ENCODE peak calls at places on chromosome X, in four cellular contexts. One of them, this sample, is unnamed.

GRCh38 chrX:151871244-151871643 is 41.4 kb upstream of the MAGEA4 start:
- DNase-seq in K562: no peak
- DNase-seq in A549: peak
- DNase-seq in HepG2: peak
- DNase-seq in this sample: no peak

GRCh38 chrX:72308566-72309296 is 3.0 kb upstream of the CITED1 start:
- DNase-seq in HepG2: peak
- DNase-seq in K562: peak
- DNase-seq in A549: peak
- DNase-seq in this sample: no peak

GRCh38 chrX:48558270-48558669 is 16.0 kb upstream of the RBM3 start:
- DNase-seq in A549: peak
- DNase-seq in HepG2: no peak
- DNase-seq in K562: no peak
- DNase-seq in this sample: no peak

GRCh38 chrX:13965531-13965930 is 64.2 kb downstream of the GEMIN8 start:
- DNase-seq in HepG2: no peak
- DNase-seq in K562: no peak
- DNase-seq in A549: no peak
- DNase-seq in this sample: no peak

GRCh38 chrX:52852110-52852872 is 15.6 kb downstream of the XAGE3 start:
- DNase-seq in K562: no peak
- DNase-seq in HepG2: no peak
- DNase-seq in A549: no peak
- DNase-seq in this sample: no peak

GRCh38 chrX:122512561-122513072 is 671.5 kb upstream of the GRIA3 start:
- DNase-seq in A549: no peak
- DNase-seq in HepG2: no peak
- DNase-seq in K562: no peak
- DNase-seq in this sample: no peak

GRCh38 chrX:65196758-65197371 is 220.6 kb upstream of the ZC4H2 start:
- DNase-seq in K562: no peak
- DNase-seq in HepG2: peak
- DNase-seq in A549: peak
- DNase-seq in this sample: no peak

GRCh38 chrX:13167444-13168207 is 123.2 kb upstream of the FAM9C start:
- DNase-seq in A549: no peak
- DNase-seq in K562: no peak
- DNase-seq in HepG2: no peak
- DNase-seq in this sample: no peak

GRCh38 chrX:119783026-119783425 is 8.4 kb downstream of the RPL39 start:
- DNase-seq in A549: no peak
- DNase-seq in K562: no peak
- DNase-seq in HepG2: no peak
- DNase-seq in this sample: no peak

GRCh38 chrX:57406149-57406548 is 119.6 kb downstream of the FAAH2 start:
- DNase-seq in HepG2: no peak
- DNase-seq in A549: no peak
- DNase-seq in K562: no peak
- DNase-seq in this sample: no peak

GRCh38 chrX:30530591-30530990 is 47.0 kb downstream of the TASL start:
- DNase-seq in K562: no peak
- DNase-seq in A549: no peak
- DNase-seq in HepG2: no peak
- DNase-seq in this sample: no peak

GRCh38 chrX:44042731-44043130 is 69.5 kb upstream of the NDP start:
- DNase-seq in HepG2: no peak
- DNase-seq in K562: no peak
- DNase-seq in A549: no peak
- DNase-seq in this sample: no peak

GRCh38 chrX:41047878-41048534 is 37.2 kb upstream of the USP9X start:
- DNase-seq in K562: peak
- DNase-seq in HepG2: peak
- DNase-seq in A549: no peak
- DNase-seq in this sample: no peak

GRCh38 chrX:7132335-7133035 is 15.0 kb upstream of the STS start:
- DNase-seq in A549: peak
- DNase-seq in HepG2: peak
- DNase-seq in K562: peak
- DNase-seq in this sample: no peak

GRCh38 chrX:106300656-106301055 is 132.6 kb downstream of the PWWP3B start:
- DNase-seq in A549: no peak
- DNase-seq in K562: no peak
- DNase-seq in HepG2: no peak
- DNase-seq in this sample: no peak

GRCh38 chrX:16712825-16713155 is 321 bp upstream of the CTPS2 start:
- DNase-seq in A549: no peak
- DNase-seq in K562: no peak
- DNase-seq in HepG2: no peak
- DNase-seq in this sample: no peak

GRCh38 chrX:36583674-36584073 is 424.5 kb upstream of the FAM47C start:
- DNase-seq in K562: no peak
- DNase-seq in HepG2: no peak
- DNase-seq in A549: no peak
- DNase-seq in this sample: no peak

GRCh38 chrX:120310861-120311631 is at the start of gene TMEM255A:
- DNase-seq in HepG2: no peak
- DNase-seq in K562: no peak
- DNase-seq in A549: no peak
- DNase-seq in this sample: no peak

GRCh38 chrX:56402207-56402606 is 161.2 kb upstream of the UBQLN2 start:
- DNase-seq in A549: no peak
- DNase-seq in HepG2: no peak
- DNase-seq in K562: no peak
- DNase-seq in this sample: no peak

GRCh38 chrX:1542994-1543725 is 6.2 kb upstream of the P2RY8 start:
- DNase-seq in HepG2: no peak
- DNase-seq in K562: no peak
- DNase-seq in A549: no peak
- DNase-seq in this sample: no peak

GRCh38 chrX:11787564-11787963 is 29.5 kb downstream of the MSL3 start:
- DNase-seq in K562: peak
- DNase-seq in HepG2: peak
- DNase-seq in A549: peak
- DNase-seq in this sample: no peak

GRCh38 chrX:124328765-124329164 is 3.7 kb upstream of the TEX13D start:
- DNase-seq in A549: no peak
- DNase-seq in K562: no peak
- DNase-seq in HepG2: no peak
- DNase-seq in this sample: no peak
- TF ChIP-seq CEBPB in A549: no peak
- TF ChIP-seq CEBPB in K562: no peak
- TF ChIP-seq CEBPB in HepG2: no peak
- TF ChIP-seq CEBPB in this sample: no peak

GRCh38 chrX:110412971-110413726 is 54.5 kb downstream of the RTL9 start:
- DNase-seq in HepG2: peak
- DNase-seq in A549: peak
- DNase-seq in K562: peak
- DNase-seq in this sample: no peak
- TF ChIP-seq JUNB in HepG2: no peak
- TF ChIP-seq JUNB in A549: no peak
- TF ChIP-seq JUNB in K562: no peak
- TF ChIP-seq JUNB in this sample: no peak

GRCh38 chrX:110743679-110744340 is 51.8 kb downstream of the CHRDL1 start:
- DNase-seq in A549: no peak
- DNase-seq in HepG2: no peak
- DNase-seq in K562: no peak
- DNase-seq in this sample: no peak
- TF ChIP-seq ESRRA in A549: no peak
- TF ChIP-seq ESRRA in HepG2: no peak
- TF ChIP-seq ESRRA in K562: no peak
- TF ChIP-seq ESRRA in this sample: no peak

DNA sequence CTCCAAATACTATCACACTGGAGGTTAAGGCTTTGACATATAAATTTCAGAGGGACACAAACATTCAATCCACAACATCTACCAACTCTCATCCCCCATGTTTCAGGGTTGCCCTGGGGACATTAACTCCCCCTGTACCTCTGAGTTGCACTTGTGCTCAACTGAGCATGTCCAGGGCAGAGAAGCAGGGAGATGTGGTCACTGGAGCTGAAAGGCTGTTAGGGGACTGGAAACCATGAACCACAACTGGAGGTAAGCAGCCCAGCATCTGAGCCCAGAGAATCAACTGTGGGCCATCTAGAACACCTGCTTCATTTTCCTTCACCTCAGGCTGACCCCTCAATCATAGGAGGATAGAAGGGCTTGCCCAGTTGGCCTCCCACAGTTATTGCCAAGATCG is 641.1 kb downstream of the MID1IP1 start:
- DNase-seq in A549: no peak
- DNase-seq in HepG2: no peak
- DNase-seq in K562: no peak
- DNase-seq in this sample: peak
- TF ChIP-seq CEBPB in A549: no peak
- TF ChIP-seq CEBPB in HepG2: no peak
- TF ChIP-seq CEBPB in K562: no peak
- TF ChIP-seq CEBPB in this sample: no peak

GRCh38 chrX:143726296-143726695 is 5.7 kb upstream of the SPANXN2 start:
- DNase-seq in A549: no peak
- DNase-seq in K562: no peak
- DNase-seq in HepG2: no peak
- DNase-seq in this sample: no peak
- TF ChIP-seq JUNB in A549: no peak
- TF ChIP-seq JUNB in K562: no peak
- TF ChIP-seq JUNB in HepG2: no peak
- TF ChIP-seq JUNB in this sample: no peak

DNA sequence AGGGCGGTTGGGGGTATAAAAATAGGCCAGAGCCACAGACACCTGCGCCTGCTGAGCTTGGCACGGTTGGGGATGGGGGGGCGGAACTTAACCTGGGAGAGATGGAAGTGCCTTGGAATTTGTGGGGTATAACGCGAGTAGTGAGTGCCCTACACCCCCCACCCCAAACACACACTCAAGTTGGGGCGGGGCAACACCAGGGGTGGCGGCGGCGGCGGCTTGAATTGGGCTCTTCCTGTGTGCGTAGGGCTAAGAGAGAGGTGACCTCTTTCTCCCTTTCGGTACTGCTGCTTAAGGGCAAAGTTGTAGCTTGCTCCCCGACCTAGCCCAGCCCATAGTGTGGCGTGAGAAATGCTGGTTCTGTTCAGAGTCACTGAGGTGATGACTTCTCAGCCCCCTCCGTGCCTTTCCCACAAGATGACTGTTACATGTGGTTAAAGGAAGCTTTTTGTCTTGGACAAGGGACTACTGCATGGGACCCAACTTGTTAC is 839 bp downstream of the STK26 start:
- DNase-seq in HepG2: no peak
- DNase-seq in K562: peak
- DNase-seq in A549: peak
- DNase-seq in this sample: no peak
- TF ChIP-seq ESRRA in HepG2: no peak
- TF ChIP-seq ESRRA in K562: peak
- TF ChIP-seq ESRRA in A549: no peak
- TF ChIP-seq ESRRA in this sample: no peak

DNA sequence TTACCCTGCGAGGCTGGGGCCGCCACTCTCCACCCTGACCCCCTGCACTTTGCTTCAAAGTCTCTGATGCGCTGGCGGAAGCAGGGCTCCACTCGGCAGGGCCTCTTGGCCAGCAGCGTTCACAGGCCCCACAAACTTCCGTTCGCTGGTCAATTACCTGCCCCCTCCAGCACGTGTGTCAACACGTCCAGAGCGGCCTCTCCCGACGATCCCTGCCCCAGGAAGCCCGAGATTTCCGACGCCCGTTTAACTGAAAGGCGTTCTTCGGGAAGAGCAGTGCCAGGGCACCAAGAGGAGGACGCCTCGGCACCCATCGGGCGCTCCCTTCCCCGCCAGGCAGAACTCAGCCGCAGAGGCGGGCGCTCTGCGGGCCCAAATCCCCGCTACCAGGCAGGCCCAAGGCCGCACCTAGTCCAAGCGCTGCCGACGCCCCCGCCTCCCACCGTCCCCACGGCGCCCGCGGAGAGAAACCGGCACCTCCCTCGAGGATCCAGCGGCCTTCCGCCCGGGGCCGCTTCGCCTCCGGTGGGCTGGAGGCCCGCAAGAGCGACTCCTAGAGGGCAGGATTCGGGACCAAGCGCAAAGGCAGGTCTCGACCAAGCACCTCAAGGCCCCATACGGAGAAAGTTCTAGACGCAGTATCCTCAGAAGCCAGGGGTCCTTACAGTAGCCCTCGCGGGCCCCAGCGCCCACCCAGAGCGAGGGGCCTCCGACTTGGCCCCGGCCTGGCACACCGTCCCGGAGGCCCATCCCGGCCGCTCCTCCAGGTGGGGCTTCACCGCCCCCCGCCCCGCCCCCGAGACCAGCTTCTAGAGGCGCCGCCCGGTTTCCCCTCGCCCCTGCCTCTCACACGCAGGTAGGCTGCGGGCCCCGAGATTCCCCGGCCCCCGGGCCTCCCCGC is 586 bp downstream of the BCAP31 start:
- DNase-seq in K562: peak
- DNase-seq in HepG2: peak
- DNase-seq in A549: peak
- DNase-seq in this sample: no peak
- TF ChIP-seq CEBPB in K562: no peak
- TF ChIP-seq CEBPB in HepG2: no peak
- TF ChIP-seq CEBPB in A549: no peak
- TF ChIP-seq CEBPB in this sample: no peak

DNA sequence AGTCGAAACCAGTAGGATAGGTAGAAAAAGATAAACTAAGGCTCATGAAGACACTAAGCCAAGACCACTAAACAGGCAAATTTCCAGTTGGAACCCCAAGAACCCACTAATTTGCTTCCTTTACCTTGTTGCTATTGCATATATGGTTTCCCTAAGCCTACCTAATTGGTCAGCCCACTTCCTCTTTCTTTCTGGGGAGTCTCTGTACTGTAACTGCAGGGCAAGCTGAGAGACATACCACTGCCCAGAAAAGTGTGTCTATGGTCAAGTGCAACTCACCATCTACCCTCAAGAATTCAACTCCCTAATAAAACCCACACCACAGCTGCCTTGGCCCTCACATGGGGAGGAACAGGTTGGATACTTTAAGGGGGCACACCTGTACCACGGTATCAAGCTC is 28.6 kb downstream of the IDS start:
- DNase-seq in HepG2: no peak
- DNase-seq in K562: no peak
- DNase-seq in A549: no peak
- DNase-seq in this sample: no peak
- TF ChIP-seq JUNB in HepG2: no peak
- TF ChIP-seq JUNB in K562: no peak
- TF ChIP-seq JUNB in A549: no peak
- TF ChIP-seq JUNB in this sample: no peak